ENCODE peak calls at places on chromosomes 3 and 15, in eight cellular contexts. One of them, this sample, is unnamed.
A peak's percentile ranks its signal among the peaks of the same experiment; 100 is the strongest.

GRCh38 chr3:124829819-124830554 is 57.2 kb downstream of the ITGB5 start:
- DNase-seq in colonic mucosa: no peak
- DNase-seq in IMR-90: no peak
- DNase-seq in uterus: no peak
- DNase-seq in SK-N-SH: no peak
- DNase-seq in heart right ventricle: no peak
- DNase-seq in left lung: no peak
- DNase-seq in endothelial cell: no peak
- DNase-seq in this sample: no peak

GRCh38 chr3:12470111-12470510 is 14.2 kb upstream of the TSEN2 start:
- DNase-seq in left lung: no peak
- DNase-seq in heart right ventricle: no peak
- DNase-seq in endothelial cell: no peak
- DNase-seq in uterus: no peak
- DNase-seq in IMR-90: peak; percentile 54
- DNase-seq in colonic mucosa: no peak
- DNase-seq in SK-N-SH: no peak
- DNase-seq in this sample: no peak

GRCh38 chr15:73888224-73889041 is 15.1 kb downstream of the TBC1D21 start:
- DNase-seq in IMR-90: no peak
- DNase-seq in colonic mucosa: no peak
- DNase-seq in uterus: no peak
- DNase-seq in left lung: no peak
- DNase-seq in heart right ventricle: no peak
- DNase-seq in SK-N-SH: no peak
- DNase-seq in endothelial cell: no peak
- DNase-seq in this sample: peak; percentile 58

GRCh38 chr15:58228708-58229107 is 90.5 kb downstream of the AQP9 start:
- DNase-seq in uterus: no peak
- DNase-seq in IMR-90: peak; percentile 90
- DNase-seq in heart right ventricle: no peak
- DNase-seq in SK-N-SH: no peak
- DNase-seq in left lung: no peak
- DNase-seq in colonic mucosa: no peak
- DNase-seq in endothelial cell: peak; percentile 10
- DNase-seq in this sample: no peak

GRCh38 chr3:123610331-123610730 is 25.5 kb upstream of the HACD2 start:
- DNase-seq in uterus: no peak
- DNase-seq in colonic mucosa: no peak
- DNase-seq in IMR-90: no peak
- DNase-seq in SK-N-SH: no peak
- DNase-seq in heart right ventricle: no peak
- DNase-seq in left lung: no peak
- DNase-seq in endothelial cell: no peak
- DNase-seq in this sample: no peak

GRCh38 chr3:23950303-23950702 is 5.2 kb downstream of the NR1D2 start:
- DNase-seq in endothelial cell: no peak
- DNase-seq in colonic mucosa: no peak
- DNase-seq in SK-N-SH: no peak
- DNase-seq in uterus: no peak
- DNase-seq in left lung: no peak
- DNase-seq in heart right ventricle: no peak
- DNase-seq in IMR-90: no peak
- DNase-seq in this sample: no peak

GRCh38 chr3:171736556-171736955 is 73.7 kb downstream of the PLD1 start:
- DNase-seq in endothelial cell: no peak
- DNase-seq in left lung: no peak
- DNase-seq in uterus: no peak
- DNase-seq in SK-N-SH: no peak
- DNase-seq in IMR-90: no peak
- DNase-seq in colonic mucosa: no peak
- DNase-seq in heart right ventricle: no peak
- DNase-seq in this sample: no peak

GRCh38 chr15:65900488-65900887 is 31.2 kb downstream of the RAB11A start:
- DNase-seq in left lung: no peak
- DNase-seq in endothelial cell: no peak
- DNase-seq in heart right ventricle: no peak
- DNase-seq in colonic mucosa: no peak
- DNase-seq in SK-N-SH: no peak
- DNase-seq in IMR-90: no peak
- DNase-seq in uterus: no peak
- DNase-seq in this sample: no peak

GRCh38 chr15:51130344-51130743 is 35.6 kb upstream of the TNFAIP8L3 start:
- DNase-seq in colonic mucosa: no peak
- DNase-seq in IMR-90: no peak
- DNase-seq in endothelial cell: no peak
- DNase-seq in heart right ventricle: no peak
- DNase-seq in SK-N-SH: no peak
- DNase-seq in left lung: no peak
- DNase-seq in uterus: no peak
- DNase-seq in this sample: no peak

GRCh38 chr15:60370105-60370803 is 27.5 kb downstream of the ANXA2 start:
- DNase-seq in IMR-90: no peak
- DNase-seq in left lung: no peak
- DNase-seq in uterus: peak; percentile 57
- DNase-seq in SK-N-SH: no peak
- DNase-seq in endothelial cell: no peak
- DNase-seq in heart right ventricle: no peak
- DNase-seq in colonic mucosa: no peak
- DNase-seq in this sample: no peak

GRCh38 chr3:46931631-46932441 is 44.7 kb downstream of the CCDC12 start:
- DNase-seq in left lung: peak; percentile 95
- DNase-seq in SK-N-SH: peak; percentile 43
- DNase-seq in heart right ventricle: peak; percentile 61
- DNase-seq in IMR-90: peak; percentile 39
- DNase-seq in endothelial cell: no peak
- DNase-seq in uterus: peak; percentile 67
- DNase-seq in colonic mucosa: peak; percentile 66
- DNase-seq in this sample: no peak

GRCh38 chr3:72231439-72232196 is 446.7 kb upstream of the PROK2 start:
- DNase-seq in left lung: no peak
- DNase-seq in IMR-90: no peak
- DNase-seq in endothelial cell: no peak
- DNase-seq in colonic mucosa: no peak
- DNase-seq in SK-N-SH: no peak
- DNase-seq in uterus: peak; percentile 58
- DNase-seq in heart right ventricle: no peak
- DNase-seq in this sample: no peak

GRCh38 chr3:30341851-30342250 is 264.6 kb upstream of the TGFBR2 start:
- DNase-seq in endothelial cell: no peak
- DNase-seq in colonic mucosa: no peak
- DNase-seq in SK-N-SH: no peak
- DNase-seq in heart right ventricle: no peak
- DNase-seq in uterus: no peak
- DNase-seq in IMR-90: no peak
- DNase-seq in left lung: no peak
- DNase-seq in this sample: no peak

GRCh38 chr3:126527455-126528211 is 3.7 kb downstream of the CHST13 start:
- DNase-seq in uterus: no peak
- DNase-seq in IMR-90: no peak
- DNase-seq in endothelial cell: no peak
- DNase-seq in left lung: peak; percentile 40
- DNase-seq in colonic mucosa: no peak
- DNase-seq in heart right ventricle: no peak
- DNase-seq in SK-N-SH: no peak
- DNase-seq in this sample: peak; percentile 62

GRCh38 chr3:126529585-126530170 is 5.7 kb downstream of the CHST13 start:
- DNase-seq in heart right ventricle: no peak
- DNase-seq in left lung: no peak
- DNase-seq in SK-N-SH: no peak
- DNase-seq in uterus: no peak
- DNase-seq in IMR-90: no peak
- DNase-seq in colonic mucosa: no peak
- DNase-seq in endothelial cell: no peak
- DNase-seq in this sample: peak; percentile 90

GRCh38 chr3:126530171-126531050 is 6.5 kb downstream of the CHST13 start:
- DNase-seq in uterus: no peak
- DNase-seq in IMR-90: no peak
- DNase-seq in left lung: peak; percentile 91
- DNase-seq in endothelial cell: no peak
- DNase-seq in heart right ventricle: peak; percentile 37
- DNase-seq in colonic mucosa: no peak
- DNase-seq in SK-N-SH: no peak
- DNase-seq in this sample: peak; percentile 79

GRCh38 chr3:126528419-126528799 is 4.5 kb downstream of the CHST13 start:
- DNase-seq in heart right ventricle: no peak
- DNase-seq in left lung: peak; percentile 30
- DNase-seq in SK-N-SH: no peak
- DNase-seq in endothelial cell: no peak
- DNase-seq in colonic mucosa: no peak
- DNase-seq in uterus: no peak
- DNase-seq in IMR-90: no peak
- DNase-seq in this sample: peak; percentile 40

GRCh38 chr3:126528800-126529541 is 5.0 kb downstream of the CHST13 start:
- DNase-seq in colonic mucosa: no peak
- DNase-seq in left lung: peak; percentile 48
- DNase-seq in SK-N-SH: peak; percentile 78
- DNase-seq in IMR-90: no peak
- DNase-seq in heart right ventricle: peak; percentile 47
- DNase-seq in endothelial cell: no peak
- DNase-seq in uterus: no peak
- DNase-seq in this sample: peak; percentile 65
- TF ChIP-seq CTCF in colonic mucosa: no peak
- TF ChIP-seq CTCF in left lung: no peak
- TF ChIP-seq CTCF in SK-N-SH: no peak
- TF ChIP-seq CTCF in IMR-90: peak; percentile 3
- TF ChIP-seq CTCF in heart right ventricle: peak; percentile 48
- TF ChIP-seq CTCF in endothelial cell: no peak
- TF ChIP-seq CTCF in uterus: no peak
- TF ChIP-seq CTCF in this sample: no peak

GRCh38 chr15:40790723-40791122 is 16.2 kb upstream of the ZFYVE19 start:
- DNase-seq in SK-N-SH: no peak
- DNase-seq in heart right ventricle: no peak
- DNase-seq in left lung: no peak
- DNase-seq in endothelial cell: no peak
- DNase-seq in uterus: no peak
- DNase-seq in IMR-90: no peak
- DNase-seq in colonic mucosa: no peak
- DNase-seq in this sample: no peak
- TF ChIP-seq CTCF in SK-N-SH: no peak
- TF ChIP-seq CTCF in heart right ventricle: no peak
- TF ChIP-seq CTCF in left lung: no peak
- TF ChIP-seq CTCF in endothelial cell: no peak
- TF ChIP-seq CTCF in uterus: no peak
- TF ChIP-seq CTCF in IMR-90: no peak
- TF ChIP-seq CTCF in colonic mucosa: no peak
- TF ChIP-seq CTCF in this sample: no peak

GRCh38 chr3:133948996-133949395 is 53.3 kb upstream of the RAB6B start:
- DNase-seq in SK-N-SH: no peak
- DNase-seq in uterus: no peak
- DNase-seq in endothelial cell: no peak
- DNase-seq in left lung: no peak
- DNase-seq in IMR-90: no peak
- DNase-seq in colonic mucosa: no peak
- DNase-seq in heart right ventricle: no peak
- DNase-seq in this sample: peak; percentile 30
- TF ChIP-seq CTCF in SK-N-SH: no peak
- TF ChIP-seq CTCF in uterus: no peak
- TF ChIP-seq CTCF in endothelial cell: no peak
- TF ChIP-seq CTCF in left lung: no peak
- TF ChIP-seq CTCF in IMR-90: no peak
- TF ChIP-seq CTCF in colonic mucosa: no peak
- TF ChIP-seq CTCF in heart right ventricle: no peak
- TF ChIP-seq CTCF in this sample: no peak

DNA sequence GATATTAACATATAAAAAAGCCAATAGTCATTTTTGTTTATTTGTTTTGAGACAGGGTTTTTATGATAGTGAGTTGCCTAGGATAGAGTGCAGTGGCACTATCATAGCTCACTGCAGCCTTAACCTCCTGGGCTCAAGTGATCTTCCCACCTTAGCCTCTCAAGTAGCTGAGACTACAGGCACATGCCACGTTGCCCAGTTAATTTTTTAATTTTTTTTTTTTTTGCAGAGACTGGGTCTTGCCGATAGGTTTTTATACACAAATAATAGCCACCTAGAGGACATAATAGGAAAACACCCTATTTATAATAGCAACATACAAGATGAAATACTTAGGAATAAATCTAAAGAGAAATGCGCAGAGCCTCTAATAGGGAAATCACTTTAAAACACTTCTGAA is 13.3 kb downstream of the EIF3J start:
- DNase-seq in colonic mucosa: no peak
- DNase-seq in uterus: no peak
- DNase-seq in SK-N-SH: peak; percentile 52
- DNase-seq in endothelial cell: no peak
- DNase-seq in IMR-90: peak; percentile 55
- DNase-seq in heart right ventricle: no peak
- DNase-seq in left lung: no peak
- DNase-seq in this sample: no peak
- TF ChIP-seq CTCF in colonic mucosa: peak; percentile 32
- TF ChIP-seq CTCF in uterus: peak; percentile 9
- TF ChIP-seq CTCF in SK-N-SH: peak; percentile 61
- TF ChIP-seq CTCF in endothelial cell: peak; percentile 61
- TF ChIP-seq CTCF in IMR-90: peak; percentile 53
- TF ChIP-seq CTCF in heart right ventricle: peak; percentile 43
- TF ChIP-seq CTCF in left lung: peak; percentile 9
- TF ChIP-seq CTCF in this sample: peak; percentile 78

This sample was measured in chondrocyte.